ENCODE peak calls at places on chromosomes 12 and 14, in five cellular contexts. G is lung, R is Peyer's patch, N is kidney, X is mammary epithelial cell. J is an unnamed sample.

GRCh38 chr12:22538336-22538735 is 6.0 kb downstream of the C2CD5 start:
- DNase-seq in G (no peak), R (no peak), N (no peak), X (no peak), J (no peak)

GRCh38 chr12:3551386-3551785 is 60.4 kb downstream of the PRMT8 start:
- DNase-seq in G (peak; percentile 43), R (no peak), N (no peak), X (no peak), J (no peak)

GRCh38 chr14:25909361-25909760 is 688.5 kb downstream of the NOVA1 start:
- DNase-seq in G (no peak), R (no peak), N (no peak), X (no peak), J (no peak)

GRCh38 chr12:109261939-109262338 is 47.1 kb downstream of the FOXN4 start:
- DNase-seq in G (no peak), R (no peak), N (no peak), X (no peak), J (no peak)

GRCh38 chr12:128178551-128178950 is 88.4 kb upstream of the TMEM132C start:
- DNase-seq in G (no peak), R (no peak), N (no peak), X (no peak), J (no peak)

GRCh38 chr14:54781936-54782802 is 120.5 kb downstream of the GCH1 start:
- DNase-seq in G (no peak), R (no peak), N (no peak), X (no peak), J (no peak)

GRCh38 chr14:20907214-20907613 is 16.0 kb downstream of the RNASE3 start:
- DNase-seq in G (no peak), R (no peak), N (no peak), X (peak; percentile 16), J (no peak)

GRCh38 chr12:3973939-3974644 is 100.9 kb upstream of the PARP11 start:
- DNase-seq in G (no peak), R (no peak), N (no peak), X (no peak), J (no peak)

GRCh38 chr12:110688446-110689001 is 391 bp downstream of the HVCN1 start:
- DNase-seq in G (no peak), R (no peak), N (no peak), X (no peak), J (no peak)

GRCh38 chr12:6507102-6507998 is 13.4 kb downstream of the NCAPD2 start:
- DNase-seq in G (no peak), R (no peak), N (no peak), X (peak; percentile 14), J (no peak)

GRCh38 chr14:59464651-59465569 is at the start of gene GPR135:
- DNase-seq in G (peak; percentile 57), R (peak; percentile 66), N (peak; percentile 90), X (peak; percentile 26), J (peak; percentile 58)

GRCh38 chr12:122111070-122111750 is 32.7 kb downstream of the MLXIP start:
- DNase-seq in G (no peak), R (no peak), N (no peak), X (peak; percentile 86), J (no peak)

GRCh38 chr14:52473557-52473956 is 78.7 kb downstream of the TXNDC16 start:
- DNase-seq in G (no peak), R (no peak), N (no peak), X (peak; percentile 31), J (no peak)

GRCh38 chr12:100688451-100688864 is 106.1 kb upstream of the ANO4 start:
- DNase-seq in G (no peak), R (no peak), N (no peak), X (peak; percentile 37), J (no peak)

GRCh38 chr12:24416423-24417109 is 467.1 kb upstream of the SOX5 start:
- DNase-seq in G (no peak), R (no peak), N (no peak), X (no peak), J (no peak)

GRCh38 chr12:24418157-24418556 is 468.7 kb upstream of the SOX5 start:
- DNase-seq in G (no peak), R (no peak), N (no peak), X (no peak), J (no peak)

GRCh38 chr12:24411948-24412347 is 462.5 kb upstream of the SOX5 start:
- DNase-seq in G (no peak), R (no peak), N (no peak), X (no peak), J (no peak)

GRCh38 chr12:24415934-24416333 is 466.5 kb upstream of the SOX5 start:
- DNase-seq in G (no peak), R (no peak), N (no peak), X (no peak), J (no peak)

GRCh38 chr12:24414421-24414820 is 465.0 kb upstream of the SOX5 start:
- DNase-seq in G (no peak), R (no peak), N (no peak), X (no peak), J (no peak)
- H3K4me3 ChIP-seq in G (no peak overlapping the region), R (no peak overlapping the region), N (no peak overlapping the region), X (no peak overlapping the region), J (no peak overlapping the region)

GRCh38 chr12:52193991-52194390 is 2.2 kb upstream of the KRT80 start:
- DNase-seq in G (no peak), R (no peak), N (no peak), X (no peak), J (no peak)
- H3K4me1 ChIP-seq in G (peaks cover 41% of the 10 kb centered on the region), R (peaks cover 25% of the 10 kb centered on the region), N (peaks cover 24% of the 10 kb centered on the region), X (peaks cover 64% of the 10 kb centered on the region), J (no peaks in the 10 kb centered on the region)

GRCh38 chr12:46660276-46660675 is 165.5 kb downstream of the SLC38A4 start:
- DNase-seq in G (no peak), R (no peak), N (no peak), X (no peak), J (no peak)
- TF ChIP-seq CTCF in G (no peak), R (no peak), N (no peak), X (no peak), J (no peak)

GRCh38 chr12:27319848-27320247 is 12.8 kb upstream of the BMAL2 start:
- DNase-seq in G (no peak), R (no peak), N (no peak), X (no peak), J (no peak)
- H3K4me3 ChIP-seq in G (no peak overlapping the region), R (no peak overlapping the region), N (no peak overlapping the region), X (no peak overlapping the region), J (no peak overlapping the region)

GRCh38 chr14:72262771-72263170 is 330.5 kb downstream of the RGS6 start:
- DNase-seq in G (no peak), R (no peak), N (no peak), X (no peak), J (no peak)
- H3K4me1 ChIP-seq in G (no peaks in the 10 kb centered on the region), R (no peaks in the 10 kb centered on the region), N (no peaks in the 10 kb centered on the region), X (no peaks in the 10 kb centered on the region), J (no peaks in the 10 kb centered on the region)

GRCh38 chr12:106907846-106908245 is 47.9 kb upstream of the TMEM263 start:
- DNase-seq in G (no peak), R (no peak), N (no peak), X (no peak), J (no peak)

GRCh38 chr12:106910202-106910601 is 45.5 kb upstream of the TMEM263 start:
- DNase-seq in G (no peak), R (no peak), N (no peak), X (no peak), J (no peak)

GRCh38 chr12:106906715-106907114 is 49.0 kb upstream of the TMEM263 start:
- DNase-seq in G (no peak), R (no peak), N (no peak), X (no peak), J (no peak)

GRCh38 chr12:106908561-106908960 is 47.1 kb upstream of the TMEM263 start:
- DNase-seq in G (no peak), R (no peak), N (no peak), X (no peak), J (no peak)

DNA sequence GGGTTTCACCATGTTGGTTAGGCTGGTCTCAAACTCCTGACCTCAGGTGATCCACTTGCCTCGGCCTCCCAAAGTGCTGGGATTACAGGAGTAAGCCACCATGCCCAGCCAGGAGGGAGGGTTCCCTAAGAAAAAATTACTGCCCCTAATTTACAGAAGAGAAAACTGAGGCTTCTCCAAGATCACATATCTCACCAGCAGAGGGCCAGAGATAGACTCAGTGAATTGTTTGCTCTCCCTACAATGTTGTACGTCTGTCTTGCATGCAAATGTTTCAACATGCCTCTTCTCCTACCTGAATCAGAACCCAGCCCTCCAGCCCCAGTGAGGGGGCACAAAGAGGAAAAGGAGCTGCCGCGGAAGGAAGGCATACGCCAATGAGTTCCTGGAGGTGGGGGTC is 48.3 kb upstream of the TMEM263 start:
- DNase-seq in G (no peak), R (no peak), N (no peak), X (no peak), J (no peak)
- TF ChIP-seq CTCF in G (no peak), R (no peak), N (no peak), X (no peak), J (no peak)